ENCODE peak calls at places on chromosome 22, in nine cellular contexts. Z, J, L, H, I, D, T, W and K are unnamed samples.

GRCh38 chr22:23836692-23837495 is 1.9 kb downstream of the DERL3 start:
- DNase-seq in I (no peak), H (no peak), W (peak), L (no peak), J (no peak), T (no peak), Z (no peak), D (no peak), K (no peak)

GRCh38 chr22:45083659-45084305 is 74.0 kb upstream of the PHF21B start:
- DNase-seq in T (peak), D (no peak), Z (no peak), W (no peak), J (no peak), H (peak), L (no peak), I (peak), K (no peak)

GRCh38 chr22:24926849-24927579 is 19.5 kb downstream of the LHFPL7 start:
- DNase-seq in D (no peak), I (peak), L (no peak), J (no peak), T (peak), Z (no peak), H (no peak), W (no peak), K (no peak)

GRCh38 chr22:49720279-49720959 is 107.3 kb downstream of the BRD1 start:
- DNase-seq in D (no peak), T (no peak), Z (peak), I (no peak), W (no peak), J (no peak), H (no peak), L (no peak), K (no peak)

GRCh38 chr22:40479126-40479800 is 108.9 kb downstream of the SGSM3 start:
- DNase-seq in D (no peak), L (no peak), H (no peak), I (no peak), Z (no peak), T (no peak), W (no peak), J (peak), K (no peak)

GRCh38 chr22:33124471-33124870 is 66.3 kb upstream of the SYN3 start:
- DNase-seq in I (no peak), L (no peak), H (no peak), W (no peak), Z (no peak), J (no peak), D (no peak), T (no peak), K (no peak)

GRCh38 chr22:43396321-43396933 is 15.4 kb upstream of the MPPED1 start:
- DNase-seq in J (no peak), W (no peak), T (no peak), H (no peak), L (no peak), Z (no peak), D (no peak), I (no peak), K (no peak)

GRCh38 chr22:19984201-19984753 is 32.3 kb downstream of the ARVCF start:
- DNase-seq in T (peak), Z (no peak), L (no peak), H (peak), D (no peak), W (peak), I (peak), J (no peak), K (peak)

GRCh38 chr22:49404020-49404419 is 423.7 kb downstream of the BRD1 start:
- DNase-seq in H (no peak), Z (peak), W (no peak), D (no peak), L (no peak), I (no peak), J (no peak), T (no peak), K (peak)

GRCh38 chr22:26476705-26477340 is 6.8 kb downstream of the HPS4 start:
- DNase-seq in W (no peak), Z (no peak), D (no peak), J (peak), T (peak), H (peak), L (no peak), I (peak), K (no peak)

GRCh38 chr22:32339190-32340012 is 18.3 kb upstream of the RFPL3 start:
- DNase-seq in W (no peak), H (no peak), L (no peak), J (no peak), D (no peak), Z (peak), T (no peak), I (no peak), K (no peak)

GRCh38 chr22:44325718-44326548 is 13.2 kb upstream of the SHISAL1 start:
- DNase-seq in L (no peak), T (peak), H (peak), W (no peak), Z (no peak), I (peak), D (no peak), J (peak), K (no peak)

GRCh38 chr22:49655168-49655812 is 172.4 kb downstream of the BRD1 start:
- DNase-seq in Z (no peak), W (no peak), T (no peak), I (no peak), D (no peak), J (no peak), H (no peak), L (no peak), K (no peak)

GRCh38 chr22:49502126-49502826 is 325.4 kb downstream of the BRD1 start:
- DNase-seq in D (no peak), T (peak), L (no peak), Z (peak), W (no peak), H (no peak), I (no peak), J (no peak), K (peak)

GRCh38 chr22:23437779-23438178 is 142.3 kb downstream of the IGLL1 start:
- DNase-seq in W (no peak), J (no peak), T (no peak), H (no peak), Z (no peak), L (no peak), I (no peak), D (no peak), K (no peak)

GRCh38 chr22:25970996-25971811 is 198.1 kb upstream of the SEZ6L start:
- DNase-seq in H (no peak), I (no peak), Z (no peak), D (no peak), J (no peak), L (no peak), W (no peak), T (no peak), K (no peak)

GRCh38 chr22:46113910-46114517 is 36.3 kb upstream of the PPARA start:
- DNase-seq in I (no peak), Z (no peak), D (no peak), H (no peak), W (peak), J (no peak), L (no peak), T (no peak), K (no peak)

GRCh38 chr22:25404556-25404922 is 159.9 kb upstream of the GRK3 start:
- DNase-seq in J (no peak), I (peak), L (no peak), Z (no peak), H (no peak), T (no peak), D (no peak), W (no peak), K (no peak)

GRCh38 chr22:23213581-23214341 is 33.5 kb downstream of the BCR start:
- DNase-seq in J (no peak), L (no peak), T (no peak), H (no peak), Z (no peak), W (no peak), D (no peak), I (no peak), K (no peak)

GRCh38 chr22:46040471-46041465 is 63.8 kb upstream of the WNT7B start:
- DNase-seq in D (no peak), I (no peak), H (no peak), W (peak), Z (peak), L (no peak), T (no peak), J (no peak), K (peak)